ENCODE peak calls at places on chromosomes 11 and 22, in ten cellular contexts. One of them, this sample, is unnamed.

GRCh38 chr22:41966607-41967240 is 2.5 kb upstream of the SEPTIN3 start:
- DNase-seq in ovary: no peak
- DNase-seq in NCI-H1436: peak
- DNase-seq in activated CD4-positive, alpha-beta T cell treated with anti-CD3 and anti-CD28 coated beads, Interleukin-2, amount 50 U/mL, for 48 hours: peak
- DNase-seq in cardiac muscle cell: peak
- DNase-seq in DMS153: peak
- DNase-seq in fibroblast of the conjunctiva: peak
- DNase-seq in T-helper 1 cell: no peak
- DNase-seq in neural progenitor cell: peak
- DNase-seq in left lobe of liver: no peak
- DNase-seq in this sample: no peak

GRCh38 chr11:74634537-74634936 is 42.2 kb downstream of the POLD3 start:
- DNase-seq in ovary: no peak
- DNase-seq in NCI-H1436: no peak
- DNase-seq in activated CD4-positive, alpha-beta T cell treated with anti-CD3 and anti-CD28 coated beads, Interleukin-2, amount 50 U/mL, for 48 hours: no peak
- DNase-seq in cardiac muscle cell: peak
- DNase-seq in DMS153: no peak
- DNase-seq in fibroblast of the conjunctiva: peak
- DNase-seq in T-helper 1 cell: no peak
- DNase-seq in neural progenitor cell: no peak
- DNase-seq in left lobe of liver: no peak
- DNase-seq in this sample: no peak

GRCh38 chr11:77142091-77142975 is 14.3 kb downstream of the MYO7A start:
- DNase-seq in ovary: no peak
- DNase-seq in NCI-H1436: no peak
- DNase-seq in activated CD4-positive, alpha-beta T cell treated with anti-CD3 and anti-CD28 coated beads, Interleukin-2, amount 50 U/mL, for 48 hours: no peak
- DNase-seq in cardiac muscle cell: no peak
- DNase-seq in DMS153: no peak
- DNase-seq in fibroblast of the conjunctiva: no peak
- DNase-seq in T-helper 1 cell: no peak
- DNase-seq in neural progenitor cell: no peak
- DNase-seq in left lobe of liver: no peak
- DNase-seq in this sample: peak

GRCh38 chr11:93653080-93653479 is 8.4 kb upstream of the CEP295 start:
- DNase-seq in ovary: no peak
- DNase-seq in NCI-H1436: no peak
- DNase-seq in activated CD4-positive, alpha-beta T cell treated with anti-CD3 and anti-CD28 coated beads, Interleukin-2, amount 50 U/mL, for 48 hours: no peak
- DNase-seq in cardiac muscle cell: no peak
- DNase-seq in DMS153: no peak
- DNase-seq in fibroblast of the conjunctiva: no peak
- DNase-seq in T-helper 1 cell: no peak
- DNase-seq in neural progenitor cell: no peak
- DNase-seq in left lobe of liver: no peak
- DNase-seq in this sample: no peak

GRCh38 chr11:65983589-65983987 is 18.4 kb downstream of the EIF1AD start:
- DNase-seq in ovary: no peak
- DNase-seq in NCI-H1436: no peak
- DNase-seq in activated CD4-positive, alpha-beta T cell treated with anti-CD3 and anti-CD28 coated beads, Interleukin-2, amount 50 U/mL, for 48 hours: no peak
- DNase-seq in cardiac muscle cell: no peak
- DNase-seq in DMS153: no peak
- DNase-seq in fibroblast of the conjunctiva: no peak
- DNase-seq in T-helper 1 cell: no peak
- DNase-seq in neural progenitor cell: no peak
- DNase-seq in left lobe of liver: no peak
- DNase-seq in this sample: no peak

GRCh38 chr11:96124155-96124554 is 200.2 kb upstream of the MTMR2 start:
- DNase-seq in ovary: no peak
- DNase-seq in NCI-H1436: no peak
- DNase-seq in activated CD4-positive, alpha-beta T cell treated with anti-CD3 and anti-CD28 coated beads, Interleukin-2, amount 50 U/mL, for 48 hours: no peak
- DNase-seq in cardiac muscle cell: no peak
- DNase-seq in DMS153: no peak
- DNase-seq in fibroblast of the conjunctiva: no peak
- DNase-seq in T-helper 1 cell: no peak
- DNase-seq in neural progenitor cell: no peak
- DNase-seq in left lobe of liver: no peak
- DNase-seq in this sample: no peak

GRCh38 chr22:44988671-44989070 is 21.1 kb downstream of the PHF21B start:
- DNase-seq in ovary: no peak
- DNase-seq in NCI-H1436: no peak
- DNase-seq in activated CD4-positive, alpha-beta T cell treated with anti-CD3 and anti-CD28 coated beads, Interleukin-2, amount 50 U/mL, for 48 hours: no peak
- DNase-seq in cardiac muscle cell: no peak
- DNase-seq in DMS153: no peak
- DNase-seq in fibroblast of the conjunctiva: no peak
- DNase-seq in T-helper 1 cell: no peak
- DNase-seq in neural progenitor cell: no peak
- DNase-seq in left lobe of liver: no peak
- DNase-seq in this sample: no peak

GRCh38 chr11:98061858-98062257 is 958.9 kb upstream of the CNTN5 start:
- DNase-seq in ovary: no peak
- DNase-seq in NCI-H1436: no peak
- DNase-seq in activated CD4-positive, alpha-beta T cell treated with anti-CD3 and anti-CD28 coated beads, Interleukin-2, amount 50 U/mL, for 48 hours: no peak
- DNase-seq in cardiac muscle cell: no peak
- DNase-seq in DMS153: no peak
- DNase-seq in fibroblast of the conjunctiva: no peak
- DNase-seq in T-helper 1 cell: no peak
- DNase-seq in neural progenitor cell: no peak
- DNase-seq in left lobe of liver: no peak
- DNase-seq in this sample: no peak

GRCh38 chr11:63907808-63908530 is 9.0 kb downstream of the RCOR2 start:
- DNase-seq in ovary: peak
- DNase-seq in NCI-H1436: no peak
- DNase-seq in activated CD4-positive, alpha-beta T cell treated with anti-CD3 and anti-CD28 coated beads, Interleukin-2, amount 50 U/mL, for 48 hours: no peak
- DNase-seq in cardiac muscle cell: no peak
- DNase-seq in DMS153: no peak
- DNase-seq in fibroblast of the conjunctiva: no peak
- DNase-seq in T-helper 1 cell: no peak
- DNase-seq in neural progenitor cell: peak
- DNase-seq in left lobe of liver: no peak
- DNase-seq in this sample: no peak

GRCh38 chr11:38448284-38448683 is 1850.2 kb upstream of the RAG2 start:
- DNase-seq in ovary: no peak
- DNase-seq in NCI-H1436: peak
- DNase-seq in activated CD4-positive, alpha-beta T cell treated with anti-CD3 and anti-CD28 coated beads, Interleukin-2, amount 50 U/mL, for 48 hours: no peak
- DNase-seq in cardiac muscle cell: no peak
- DNase-seq in DMS153: no peak
- DNase-seq in fibroblast of the conjunctiva: peak
- DNase-seq in T-helper 1 cell: no peak
- DNase-seq in neural progenitor cell: no peak
- DNase-seq in left lobe of liver: peak
- DNase-seq in this sample: no peak

GRCh38 chr22:42376721-42377177 is 55.5 kb downstream of the NFAM1 start:
- DNase-seq in ovary: peak
- DNase-seq in NCI-H1436: peak
- DNase-seq in activated CD4-positive, alpha-beta T cell treated with anti-CD3 and anti-CD28 coated beads, Interleukin-2, amount 50 U/mL, for 48 hours: no peak
- DNase-seq in cardiac muscle cell: peak
- DNase-seq in DMS153: peak
- DNase-seq in fibroblast of the conjunctiva: peak
- DNase-seq in T-helper 1 cell: no peak
- DNase-seq in neural progenitor cell: peak
- DNase-seq in left lobe of liver: no peak
- DNase-seq in this sample: no peak

GRCh38 chr11:61290905-61291690 is 4.0 kb downstream of the VWCE start:
- DNase-seq in ovary: no peak
- DNase-seq in NCI-H1436: no peak
- DNase-seq in activated CD4-positive, alpha-beta T cell treated with anti-CD3 and anti-CD28 coated beads, Interleukin-2, amount 50 U/mL, for 48 hours: peak
- DNase-seq in cardiac muscle cell: no peak
- DNase-seq in DMS153: no peak
- DNase-seq in fibroblast of the conjunctiva: no peak
- DNase-seq in T-helper 1 cell: no peak
- DNase-seq in neural progenitor cell: no peak
- DNase-seq in left lobe of liver: no peak
- DNase-seq in this sample: no peak

GRCh38 chr22:31646186-31647019 is 15.6 kb downstream of the PISD start:
- DNase-seq in ovary: no peak
- DNase-seq in NCI-H1436: no peak
- DNase-seq in activated CD4-positive, alpha-beta T cell treated with anti-CD3 and anti-CD28 coated beads, Interleukin-2, amount 50 U/mL, for 48 hours: peak
- DNase-seq in cardiac muscle cell: peak
- DNase-seq in DMS153: no peak
- DNase-seq in fibroblast of the conjunctiva: peak
- DNase-seq in T-helper 1 cell: no peak
- DNase-seq in neural progenitor cell: no peak
- DNase-seq in left lobe of liver: no peak
- DNase-seq in this sample: no peak

GRCh38 chr22:23007823-23008222 is 62.5 kb upstream of the GNAZ start:
- DNase-seq in ovary: no peak
- DNase-seq in NCI-H1436: no peak
- DNase-seq in activated CD4-positive, alpha-beta T cell treated with anti-CD3 and anti-CD28 coated beads, Interleukin-2, amount 50 U/mL, for 48 hours: no peak
- DNase-seq in cardiac muscle cell: no peak
- DNase-seq in DMS153: no peak
- DNase-seq in fibroblast of the conjunctiva: no peak
- DNase-seq in T-helper 1 cell: no peak
- DNase-seq in neural progenitor cell: no peak
- DNase-seq in left lobe of liver: no peak
- DNase-seq in this sample: no peak

GRCh38 chr11:12244156-12244555 is 133.2 kb upstream of the PARVA start:
- DNase-seq in ovary: no peak
- DNase-seq in NCI-H1436: no peak
- DNase-seq in activated CD4-positive, alpha-beta T cell treated with anti-CD3 and anti-CD28 coated beads, Interleukin-2, amount 50 U/mL, for 48 hours: no peak
- DNase-seq in cardiac muscle cell: no peak
- DNase-seq in DMS153: no peak
- DNase-seq in fibroblast of the conjunctiva: no peak
- DNase-seq in T-helper 1 cell: no peak
- DNase-seq in neural progenitor cell: no peak
- DNase-seq in left lobe of liver: no peak
- DNase-seq in this sample: no peak

GRCh38 chr11:111939836-111940604 is 2.9 kb downstream of the DIXDC1 start:
- DNase-seq in ovary: no peak
- DNase-seq in NCI-H1436: no peak
- DNase-seq in activated CD4-positive, alpha-beta T cell treated with anti-CD3 and anti-CD28 coated beads, Interleukin-2, amount 50 U/mL, for 48 hours: no peak
- DNase-seq in cardiac muscle cell: peak
- DNase-seq in DMS153: no peak
- DNase-seq in fibroblast of the conjunctiva: peak
- DNase-seq in T-helper 1 cell: no peak
- DNase-seq in neural progenitor cell: no peak
- DNase-seq in left lobe of liver: no peak
- DNase-seq in this sample: no peak

GRCh38 chr11:22808559-22809197 is 20.9 kb downstream of the SVIP start:
- DNase-seq in ovary: no peak
- DNase-seq in NCI-H1436: no peak
- DNase-seq in activated CD4-positive, alpha-beta T cell treated with anti-CD3 and anti-CD28 coated beads, Interleukin-2, amount 50 U/mL, for 48 hours: no peak
- DNase-seq in cardiac muscle cell: peak
- DNase-seq in DMS153: no peak
- DNase-seq in fibroblast of the conjunctiva: no peak
- DNase-seq in T-helper 1 cell: no peak
- DNase-seq in neural progenitor cell: no peak
- DNase-seq in left lobe of liver: no peak
- DNase-seq in this sample: no peak

GRCh38 chr22:23622634-23623033 is 9.5 kb downstream of the DRICH1 start:
- DNase-seq in ovary: no peak
- DNase-seq in NCI-H1436: peak
- DNase-seq in activated CD4-positive, alpha-beta T cell treated with anti-CD3 and anti-CD28 coated beads, Interleukin-2, amount 50 U/mL, for 48 hours: no peak
- DNase-seq in cardiac muscle cell: no peak
- DNase-seq in DMS153: no peak
- DNase-seq in fibroblast of the conjunctiva: no peak
- DNase-seq in T-helper 1 cell: no peak
- DNase-seq in neural progenitor cell: peak
- DNase-seq in left lobe of liver: no peak
- DNase-seq in this sample: no peak

GRCh38 chr22:43926349-43926710 is 2.7 kb downstream of the PNPLA3 start:
- DNase-seq in ovary: no peak
- DNase-seq in NCI-H1436: no peak
- DNase-seq in activated CD4-positive, alpha-beta T cell treated with anti-CD3 and anti-CD28 coated beads, Interleukin-2, amount 50 U/mL, for 48 hours: no peak
- DNase-seq in cardiac muscle cell: no peak
- DNase-seq in DMS153: no peak
- DNase-seq in fibroblast of the conjunctiva: no peak
- DNase-seq in T-helper 1 cell: no peak
- DNase-seq in neural progenitor cell: no peak
- DNase-seq in left lobe of liver: no peak
- DNase-seq in this sample: no peak

GRCh38 chr11:125332821-125333220 is 163.2 kb downstream of the FEZ1 start:
- DNase-seq in ovary: no peak
- DNase-seq in NCI-H1436: no peak
- DNase-seq in activated CD4-positive, alpha-beta T cell treated with anti-CD3 and anti-CD28 coated beads, Interleukin-2, amount 50 U/mL, for 48 hours: no peak
- DNase-seq in cardiac muscle cell: no peak
- DNase-seq in DMS153: no peak
- DNase-seq in fibroblast of the conjunctiva: no peak
- DNase-seq in T-helper 1 cell: no peak
- DNase-seq in neural progenitor cell: no peak
- DNase-seq in left lobe of liver: no peak
- DNase-seq in this sample: no peak

GRCh38 chr11:17991799-17992433 is 20.9 kb downstream of the SERGEF start:
- DNase-seq in ovary: no peak
- DNase-seq in NCI-H1436: peak
- DNase-seq in activated CD4-positive, alpha-beta T cell treated with anti-CD3 and anti-CD28 coated beads, Interleukin-2, amount 50 U/mL, for 48 hours: peak
- DNase-seq in cardiac muscle cell: peak
- DNase-seq in DMS153: peak
- DNase-seq in fibroblast of the conjunctiva: peak
- DNase-seq in T-helper 1 cell: peak
- DNase-seq in neural progenitor cell: peak
- DNase-seq in left lobe of liver: no peak
- DNase-seq in this sample: peak

GRCh38 chr22:50148166-50148500 is 22.4 kb upstream of the PANX2 start:
- DNase-seq in ovary: no peak
- DNase-seq in NCI-H1436: no peak
- DNase-seq in activated CD4-positive, alpha-beta T cell treated with anti-CD3 and anti-CD28 coated beads, Interleukin-2, amount 50 U/mL, for 48 hours: no peak
- DNase-seq in cardiac muscle cell: no peak
- DNase-seq in DMS153: no peak
- DNase-seq in fibroblast of the conjunctiva: no peak
- DNase-seq in T-helper 1 cell: no peak
- DNase-seq in neural progenitor cell: no peak
- DNase-seq in left lobe of liver: peak
- DNase-seq in this sample: no peak

This sample was measured in CD8-positive, alpha-beta memory T cell.